ENCODE peak calls at places on chromosome 19, in four cellular contexts. X is K562, P is GM12878, I is HepG2. Y is an unnamed sample.

GRCh38 chr19:48480151-48480475 is 10.9 kb downstream of the CYTH2 start:
- DNase-seq in X (no peak), P (no peak), I (no peak), Y (no peak)

GRCh38 chr19:31350693-31351211 is 1.5 kb upstream of the TSHZ3 start:
- DNase-seq in X (peak; percentile 82), P (no peak), I (no peak), Y (no peak)

GRCh38 chr19:5627395-5627904 is 4.6 kb downstream of the SAFB start:
- DNase-seq in X (peak; percentile 49), P (peak; percentile 48), I (no peak), Y (no peak)

GRCh38 chr19:48568345-48568886 is 16.4 kb downstream of the SULT2B1 start:
- DNase-seq in X (peak; percentile 55), P (no peak), I (peak; percentile 61), Y (peak; percentile 68)

GRCh38 chr19:3112375-3113099 is 18.4 kb downstream of the GNA11 start:
- DNase-seq in X (no peak), P (no peak), I (no peak), Y (no peak)

GRCh38 chr19:2616741-2617392 is 85.6 kb downstream of the GNG7 start:
- DNase-seq in X (no peak), P (no peak), I (peak; percentile 35), Y (no peak)

GRCh38 chr19:57395710-57396109 is 6.1 kb downstream of the ZNF548 start:
- DNase-seq in X (no peak), P (no peak), I (no peak), Y (no peak)

GRCh38 chr19:20453424-20453938 is 112.1 kb downstream of the ZNF737 start:
- DNase-seq in X (no peak), P (no peak), I (no peak), Y (peak; percentile 26)

GRCh38 chr19:1814833-1815604 is 2.9 kb upstream of the ATP8B3 start:
- DNase-seq in X (no peak), P (no peak), I (no peak), Y (no peak)

GRCh38 chr19:869245-870177 is 10.0 kb downstream of the CFD start:
- DNase-seq in X (no peak), P (no peak), I (no peak), Y (no peak)

GRCh38 chr19:46995492-46995891 is 24.1 kb upstream of the NPAS1 start:
- DNase-seq in X (no peak), P (no peak), I (no peak), Y (no peak)

GRCh38 chr19:18090545-18091216 is 3.9 kb upstream of the IL12RB1 start:
- DNase-seq in X (no peak), P (no peak), I (no peak), Y (no peak)

GRCh38 chr19:5718579-5719273 is 1.2 kb downstream of the LONP1 start:
- DNase-seq in X (peak; percentile 41), P (peak; percentile 5), I (peak; percentile 27), Y (no peak)

GRCh38 chr19:41564515-41565383 is 11.2 kb upstream of the CEACAM21 start:
- DNase-seq in X (no peak), P (no peak), I (no peak), Y (no peak)

GRCh38 chr19:16566161-16566560 is 6.1 kb downstream of the SLC35E1 start:
- DNase-seq in X (no peak), P (no peak), I (no peak), Y (no peak)

GRCh38 chr19:30171138-30171635 is 201.0 kb upstream of the ZNF536 start:
- DNase-seq in X (no peak), P (no peak), I (no peak), Y (no peak)

GRCh38 chr19:11506101-11506555 is 489 bp upstream of the ZNF653 start:
- DNase-seq in X (no peak), P (no peak), I (no peak), Y (no peak)

GRCh38 chr19:16368385-16369305 is 44.0 kb downstream of the KLF2 start:
- DNase-seq in X (no peak), P (no peak), I (peak; percentile 18), Y (no peak)

GRCh38 chr19:5711713-5712161 is 8.2 kb downstream of the LONP1 start:
- DNase-seq in X (peak; percentile 14), P (no peak), I (no peak), Y (no peak)

GRCh38 chr19:47356900-47357299 is 7.8 kb downstream of the DHX34 start:
- DNase-seq in X (no peak), P (no peak), I (no peak), Y (no peak)

GRCh38 chr19:41363371-41363752 is 587 bp downstream of the B9D2 start:
- DNase-seq in X (no peak), P (no peak), I (no peak), Y (no peak)

GRCh38 chr19:1286859-1287621 is 1.4 kb downstream of the EFNA2 start:
- DNase-seq in X (no peak), P (no peak), I (no peak), Y (no peak)

GRCh38 chr19:5052945-5053485 is 84.1 kb downstream of the KDM4B start:
- DNase-seq in X (no peak), P (no peak), I (no peak), Y (no peak)

GRCh38 chr19:57566396-57567256 is 7.0 kb upstream of the ZNF550 start:
- DNase-seq in X (no peak), P (no peak), I (no peak), Y (no peak)

GRCh38 chr19:277131-277530 is 14.1 kb downstream of the PLPP2 start:
- DNase-seq in X (no peak), P (no peak), I (no peak), Y (no peak)

DNA sequence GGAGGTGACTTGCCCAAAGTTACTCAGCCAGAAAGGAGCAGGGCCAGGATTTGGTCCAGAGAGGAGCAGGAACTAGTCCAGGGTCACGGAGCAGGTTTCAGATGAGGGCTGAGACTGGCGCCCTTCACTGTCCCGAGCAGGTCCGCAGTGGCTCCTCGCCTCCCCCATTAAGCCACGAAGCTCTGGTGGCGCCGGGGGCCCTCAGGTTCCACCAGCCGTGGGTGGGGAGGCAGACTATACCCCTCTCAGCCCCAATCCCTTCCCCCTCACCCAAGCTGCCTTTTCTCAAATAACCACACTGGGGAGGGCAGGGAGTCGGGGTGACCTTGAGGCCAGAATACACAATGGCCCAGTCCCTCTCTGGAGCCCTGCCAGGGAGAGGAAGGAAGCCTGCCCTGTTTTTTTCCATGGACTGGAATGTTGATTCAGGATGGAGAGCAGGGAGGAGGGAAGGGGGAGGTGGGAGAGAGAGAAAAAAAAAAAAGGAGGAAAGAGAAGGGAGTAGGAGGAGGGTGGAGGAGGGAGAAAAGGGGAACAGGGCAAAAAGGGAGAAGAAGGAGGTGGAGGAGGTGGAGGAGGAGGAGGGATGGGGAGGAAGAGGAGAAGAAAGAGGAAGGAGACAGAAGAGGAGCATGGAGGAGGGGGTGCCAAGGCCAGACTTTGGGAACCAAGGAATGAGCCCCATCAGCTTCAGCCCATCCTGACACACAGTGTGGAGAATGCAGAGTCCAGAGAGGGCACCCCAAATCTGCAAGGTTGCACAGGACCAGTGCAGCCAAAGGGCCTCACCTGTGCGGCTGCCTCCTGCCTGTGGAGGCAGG is 19.7 kb downstream of the CEACAM16 start:
- DNase-seq in X (no peak), P (no peak), I (peak; percentile 98), Y (no peak)
- TF ChIP-seq CBX5 in X (no peak), P (no peak), I (peak; percentile 74), Y (no peak)

GRCh38 chr19:12727745-12728433 is 4.2 kb upstream of the TNPO2 start:
- DNase-seq in X (no peak), P (no peak), I (no peak), Y (no peak)
- TF ChIP-seq CBX5 in X (no peak), P (no peak), I (no peak), Y (no peak)

GRCh38 chr19:49570138-49570856 is 10.1 kb downstream of the NOSIP start:
- DNase-seq in X (peak; percentile 81), P (no peak), I (peak; percentile 88), Y (no peak)
- TF ChIP-seq CBX5 in X (no peak), P (no peak), I (no peak), Y (no peak)

GRCh38 chr19:38319421-38320258 is at the start of gene KCNK6:
- DNase-seq in X (no peak), P (no peak), I (no peak), Y (peak; percentile 87)

GRCh38 chr19:38324431-38324830 is 4.8 kb downstream of the KCNK6 start:
- DNase-seq in X (no peak), P (no peak), I (no peak), Y (no peak)

GRCh38 chr19:38320969-38321339 is 1.3 kb downstream of the KCNK6 start:
- DNase-seq in X (no peak), P (no peak), I (no peak), Y (no peak)

GRCh38 chr19:38323276-38323675 is 3.6 kb downstream of the KCNK6 start:
- DNase-seq in X (no peak), P (no peak), I (no peak), Y (no peak)

DNA sequence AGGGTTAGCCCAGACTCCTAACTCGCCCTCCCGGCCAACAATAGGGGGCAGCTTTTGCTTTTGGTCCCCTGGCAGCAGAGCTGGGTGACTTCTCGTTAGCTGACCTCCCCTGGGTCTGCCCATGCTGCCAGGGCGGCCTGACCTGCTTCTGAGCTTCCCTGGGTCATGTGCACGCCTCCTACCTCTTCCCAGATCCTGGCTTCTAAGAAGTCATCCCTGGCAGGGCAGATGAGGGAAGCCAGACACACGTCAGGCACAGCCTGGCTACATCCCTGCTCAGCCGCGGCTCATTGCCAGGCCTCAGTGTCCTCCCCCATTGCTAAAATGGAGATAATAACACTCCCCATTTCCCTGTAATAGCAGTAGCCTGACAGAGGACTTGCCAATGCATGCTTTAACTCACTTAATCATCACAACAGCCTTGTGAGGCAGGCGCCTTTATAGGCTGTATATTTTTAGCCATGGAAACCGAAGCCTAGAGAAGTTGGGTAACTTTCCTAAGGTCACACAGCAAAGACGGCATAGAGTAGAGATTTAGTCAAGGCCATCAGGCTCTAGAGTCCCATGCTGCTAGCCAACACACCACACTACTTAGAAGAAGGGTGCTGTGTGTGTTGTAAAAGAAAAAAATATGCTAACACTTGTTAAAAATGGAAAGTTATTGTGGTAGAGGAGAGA is 2.1 kb downstream of the KCNK6 start:
- DNase-seq in X (no peak), P (no peak), I (no peak), Y (no peak)
- TF ChIP-seq CBX5 in X (no peak), P (no peak), I (no peak), Y (no peak)

GRCh38 chr19:51702754-51703654 is 9.9 kb downstream of the SPACA6 start:
- DNase-seq in X (peak; percentile 41), P (no peak), I (no peak), Y (peak; percentile 56)
- TF ChIP-seq CBX5 in X (no peak), P (no peak), I (no peak), Y (no peak)

DNA sequence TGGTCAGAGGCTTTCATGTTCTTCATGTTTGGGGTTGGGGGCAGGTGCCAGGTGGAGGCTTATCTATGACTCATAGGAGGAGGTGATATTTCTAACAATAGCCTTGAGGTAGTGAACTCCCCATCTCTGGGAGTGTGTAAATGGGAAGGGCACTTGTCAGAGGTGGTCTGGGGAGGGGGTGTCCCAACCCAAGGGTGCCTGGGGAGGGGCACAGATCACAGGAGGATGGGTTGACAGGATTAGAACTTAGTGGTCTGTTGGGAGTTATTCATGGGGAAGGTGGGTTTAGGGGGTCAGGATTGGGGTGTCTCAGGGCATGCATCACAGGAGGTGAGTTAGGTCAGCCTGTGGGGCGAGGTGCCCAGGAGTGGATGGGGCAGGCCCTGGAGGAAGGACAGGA is 1.6 kb downstream of the ACTL9 start:
- DNase-seq in X (no peak), P (no peak), I (no peak), Y (no peak)
- TF ChIP-seq CBX5 in X (no peak), P (no peak), I (no peak), Y (no peak)